ENCODE peak calls at places on chromosomes 6 and 20, in four cellular contexts. M, H, B and F are unnamed samples.

GRCh38 chr6:170049641-170050491 is 241.0 kb downstream of the DLL1 start:
- DNase-seq in H (no peak), M (no peak), B (no peak), F (no peak)

GRCh38 chr6:157106487-157106886 is 216.8 kb downstream of the TMEM242 start:
- DNase-seq in M (no peak), H (no peak), B (no peak), F (no peak)

GRCh38 chr20:62518911-62519310 is 43.1 kb upstream of the GATA5 start:
- DNase-seq in M (no peak), B (no peak), H (no peak), F (no peak)

GRCh38 chr20:54557836-54558590 is 82.6 kb downstream of the DOK5 start:
- DNase-seq in H (no peak), B (no peak), M (no peak), F (no peak)

GRCh38 chr20:62819494-62820174 is 2.8 kb downstream of the COL9A3 start:
- DNase-seq in M (no peak), H (no peak), B (no peak), F (no peak)

GRCh38 chr6:142746524-142746923 is 198.5 kb downstream of the HIVEP2 start:
- DNase-seq in M (no peak), B (peak), H (no peak), F (no peak)

GRCh38 chr6:42390228-42390934 is 61.3 kb downstream of the TRERF1 start:
- DNase-seq in B (no peak), H (no peak), M (no peak), F (no peak)

GRCh38 chr6:41759106-41759904 is 12.1 kb upstream of the PGC start:
- DNase-seq in B (no peak), H (no peak), M (no peak), F (no peak)

GRCh38 chr20:54995021-54995420 is 519.6 kb downstream of the DOK5 start:
- DNase-seq in M (no peak), H (no peak), B (no peak), F (no peak)

GRCh38 chr6:77883849-77884248 is 231.0 kb downstream of the MEI4 start:
- DNase-seq in H (no peak), M (no peak), B (no peak), F (no peak)

GRCh38 chr20:43352996-43353395 is 104.7 kb upstream of the SRSF6 start:
- DNase-seq in H (no peak), B (no peak), M (no peak), F (no peak)

GRCh38 chr6:124551711-124552233 is 410.5 kb upstream of the RNF217 start:
- DNase-seq in H (no peak), B (no peak), M (no peak), F (no peak)

GRCh38 chr6:35727935-35728662 is 8.7 kb upstream of the ARMC12 start:
- DNase-seq in H (no peak), M (no peak), B (peak), F (no peak)

GRCh38 chr20:45407067-45407745 is 883 bp upstream of the DBNDD2 start:
- DNase-seq in M (no peak), H (no peak), B (no peak), F (no peak)

GRCh38 chr20:32365560-32365959 is 7.4 kb downstream of the ASXL1 start:
- DNase-seq in H (no peak), M (no peak), B (no peak), F (no peak)

GRCh38 chr6:129568015-129568414 is 142.0 kb downstream of the ARHGAP18 start:
- DNase-seq in M (no peak), B (no peak), H (no peak), F (no peak)

GRCh38 chr6:29758761-29759160 is 35.5 kb downstream of the HLA-F start:
- DNase-seq in H (no peak), B (no peak), M (no peak), F (no peak)

GRCh38 chr6:106519460-106520394 is 109.6 kb downstream of the RTN4IP1 start:
- DNase-seq in H (peak), B (no peak), M (no peak), F (no peak)

GRCh38 chr6:13303668-13304017 is 24.7 kb downstream of the TBC1D7 start:
- DNase-seq in B (no peak), H (peak), M (no peak), F (no peak)

GRCh38 chr6:128098000-128098581 is 197.2 kb upstream of the THEMIS start:
- DNase-seq in H (no peak), B (no peak), M (no peak), F (no peak)

GRCh38 chr20:2162125-2162822 is 60.6 kb downstream of the STK35 start:
- DNase-seq in H (no peak), M (no peak), B (no peak), F (no peak)

GRCh38 chr6:11275598-11275997 is 43.1 kb upstream of the NEDD9 start:
- DNase-seq in B (peak), H (peak), M (no peak), F (no peak)

GRCh38 chr6:87671555-87672029 is 30.4 kb downstream of the AKIRIN2 start:
- DNase-seq in B (peak), M (no peak), H (no peak), F (no peak)

GRCh38 chr6:25889877-25890853 is 16.1 kb upstream of the SLC17A3 start:
- DNase-seq in M (no peak), H (no peak), B (peak), F (no peak)

GRCh38 chr6:138914701-138915100 is 73.4 kb downstream of the REPS1 start:
- DNase-seq in B (no peak), M (no peak), H (no peak), F (no peak)

GRCh38 chr6:138909511-138909910 is 78.5 kb downstream of the REPS1 start:
- DNase-seq in H (no peak), B (no peak), M (no peak), F (no peak)

GRCh38 chr6:138909975-138910374 is 78.1 kb downstream of the REPS1 start:
- DNase-seq in M (no peak), H (no peak), B (no peak), F (no peak)

GRCh38 chr6:138907167-138907566 is 80.9 kb downstream of the REPS1 start:
- DNase-seq in M (no peak), B (no peak), H (no peak), F (no peak)

DNA sequence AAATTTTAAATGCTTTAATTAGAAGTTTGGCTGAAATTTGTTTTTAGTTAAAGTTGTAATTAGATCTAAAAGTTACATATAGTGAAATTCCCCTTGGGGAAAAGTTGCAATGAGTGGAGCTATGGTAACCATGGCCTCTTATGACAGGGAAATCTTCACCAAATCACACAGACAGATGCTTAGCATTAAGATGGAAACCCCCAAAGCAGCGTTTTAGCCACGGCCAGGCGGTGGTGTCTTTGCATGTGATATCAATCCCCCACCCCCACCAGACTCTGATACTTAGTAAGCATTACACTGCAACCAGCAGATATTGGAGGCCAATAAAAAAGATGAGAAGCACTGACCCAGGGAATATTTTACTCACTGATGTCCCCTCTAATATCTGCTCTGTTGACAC is 75.7 kb downstream of the REPS1 start:
- DNase-seq in M (no peak), H (no peak), B (no peak), F (no peak)
- TF ChIP-seq ZNF274 in M (no peak), H (no peak), B (no peak), F (no peak)

GRCh38 chr20:58374906-58375760 is 13.9 kb upstream of the VAPB start:
- DNase-seq in B (no peak), H (no peak), M (peak), F (peak)

GRCh38 chr20:58377017-58377416 is 12.0 kb upstream of the VAPB start:
- DNase-seq in H (no peak), B (no peak), M (no peak), F (no peak)

GRCh38 chr20:58372836-58373235 is 16.2 kb upstream of the VAPB start:
- DNase-seq in M (no peak), H (no peak), B (no peak), F (no peak)

GRCh38 chr20:58375796-58376195 is 13.2 kb upstream of the VAPB start:
- DNase-seq in H (no peak), M (no peak), B (no peak), F (no peak)

GRCh38 chr20:58374027-58374850 is 14.8 kb upstream of the VAPB start:
- DNase-seq in H (no peak), M (no peak), B (peak), F (no peak)
- TF ChIP-seq SUZ12 in H (no peak), M (no peak), B (no peak), F (no peak)

GRCh38 chr20:17137692-17138091 is 89.1 kb upstream of the PCSK2 start:
- DNase-seq in M (no peak), H (no peak), B (no peak), F (no peak)

GRCh38 chr20:17140894-17141293 is 85.9 kb upstream of the PCSK2 start:
- DNase-seq in B (no peak), M (no peak), H (no peak), F (no peak)

GRCh38 chr20:17138237-17138636 is 88.6 kb upstream of the PCSK2 start:
- DNase-seq in B (no peak), M (no peak), H (no peak), F (no peak)

DNA sequence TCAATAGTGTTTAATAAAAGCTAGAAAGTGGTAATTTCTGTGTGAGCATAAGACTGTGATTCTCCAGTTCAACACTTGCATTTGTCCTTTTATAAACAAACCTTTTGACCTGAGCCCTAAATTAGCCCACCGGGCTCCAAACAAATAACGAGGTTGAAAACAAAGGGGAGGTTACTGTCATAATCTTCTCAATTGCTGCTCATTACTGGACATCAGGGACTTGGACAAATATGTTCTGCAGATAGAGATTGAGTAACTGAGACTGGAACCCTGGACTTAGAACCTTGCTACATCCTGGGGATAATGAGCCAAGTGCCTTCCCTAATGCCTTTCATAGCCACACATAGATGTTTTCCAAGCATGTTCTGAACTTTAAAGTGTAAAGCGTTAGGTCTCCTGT is 84.2 kb upstream of the PCSK2 start:
- DNase-seq in M (no peak), H (no peak), B (peak), F (no peak)
- TF ChIP-seq ZNF274 in M (no peak), H (no peak), B (no peak), F (no peak)

GRCh38 chr6:46486186-46486585 is 5.1 kb downstream of the RCAN2 start:
- DNase-seq in B (peak), M (no peak), H (no peak), F (no peak)

GRCh38 chr6:46491201-46491788 is at the start of gene RCAN2:
- DNase-seq in H (no peak), B (peak), M (peak), F (peak)

GRCh38 chr6:46491789-46492547 is 719 bp upstream of the RCAN2 start:
- DNase-seq in H (no peak), B (peak), M (no peak), F (no peak)

DNA sequence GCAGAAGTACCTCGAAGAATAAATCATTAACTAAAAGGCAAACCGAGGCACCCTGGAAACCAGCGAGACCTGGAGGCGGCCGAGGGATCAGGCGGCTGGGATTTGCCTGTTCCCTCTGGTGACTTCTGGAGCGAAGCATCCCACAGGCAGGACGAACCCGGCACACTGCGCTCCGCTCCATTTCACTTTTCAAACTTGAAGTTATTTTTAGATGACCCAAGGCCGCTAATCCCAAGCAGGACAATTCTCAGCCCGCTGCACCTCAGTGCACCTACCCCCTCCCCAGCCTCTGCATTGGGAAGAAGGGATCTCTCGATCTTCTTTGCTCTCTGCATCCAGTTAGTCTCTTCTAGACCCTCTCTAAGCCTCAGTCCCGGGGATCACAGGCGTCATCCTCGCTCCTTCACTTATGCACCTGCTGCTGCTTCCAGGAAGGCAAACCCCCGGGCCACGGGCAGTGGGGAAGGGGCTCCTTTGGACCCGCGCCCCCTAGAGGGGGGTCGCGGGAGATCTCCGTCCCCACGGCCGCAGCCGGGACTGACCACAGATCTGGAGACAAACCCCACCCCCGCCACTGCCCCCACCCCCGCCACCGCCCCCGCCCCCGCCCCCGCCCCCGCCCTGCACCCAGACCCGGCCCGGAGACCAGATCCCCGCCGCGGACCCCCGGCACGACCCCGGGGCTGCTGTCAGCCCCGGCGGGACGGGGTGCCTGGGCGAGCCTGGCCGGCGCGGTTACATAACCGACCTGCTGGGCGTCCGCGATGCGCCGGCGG is 636 bp downstream of the RCAN2 start:
- DNase-seq in M (no peak), B (no peak), H (no peak), F (no peak)
- TF ChIP-seq SUZ12 in M (no peak), B (no peak), H (peak), F (no peak)

GRCh38 chr6:83429857-83430605 is 820 bp downstream of the ME1 start:
- DNase-seq in H (no peak), M (no peak), B (no peak), F (no peak)
- TF ChIP-seq ZNF274 in H (no peak), M (no peak), B (no peak), F (no peak)

GRCh38 chr6:44731485-44732095 is 344.1 kb downstream of the CDC5L start:
- DNase-seq in M (no peak), B (no peak), H (no peak), F (no peak)

GRCh38 chr6:44730771-44731391 is 343.4 kb downstream of the CDC5L start:
- DNase-seq in H (no peak), M (no peak), B (no peak), F (no peak)

GRCh38 chr6:44733146-44733545 is 345.6 kb downstream of the CDC5L start:
- DNase-seq in M (no peak), H (no peak), B (no peak), F (no peak)

GRCh38 chr6:44733868-44734267 is 346.4 kb downstream of the CDC5L start:
- DNase-seq in M (no peak), H (no peak), B (no peak), F (no peak)

GRCh38 chr6:44732243-44732642 is 344.7 kb downstream of the CDC5L start:
- DNase-seq in B (no peak), H (no peak), M (no peak), F (no peak)
- TF ChIP-seq SUZ12 in B (no peak), H (no peak), M (no peak), F (no peak)

GRCh38 chr6:123393333-123393732 is 243.4 kb downstream of the TRDN start:
- DNase-seq in B (peak), M (no peak), H (no peak), F (no peak)
- TF ChIP-seq ZNF274 in B (no peak), M (no peak), H (no peak), F (no peak)

DNA sequence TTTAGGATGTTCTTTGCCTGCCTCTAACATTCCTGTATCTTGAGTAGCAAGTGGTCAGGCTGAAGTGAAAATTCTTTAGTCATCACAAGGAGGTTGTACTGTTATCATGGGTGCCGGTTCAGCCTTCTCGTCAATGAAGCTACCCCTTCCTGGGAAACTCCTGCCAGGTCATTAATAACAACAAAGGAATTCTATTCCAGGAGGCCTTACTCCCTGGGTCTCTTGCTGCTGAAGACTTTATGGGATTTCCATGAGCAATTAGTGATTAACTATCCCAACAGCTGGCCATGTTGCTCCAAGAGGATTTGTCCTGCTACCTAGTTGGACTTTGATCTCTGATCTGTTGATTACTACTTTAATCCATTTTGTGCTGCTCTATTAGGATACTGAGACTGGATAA is 62.7 kb upstream of the ELOVL5 start:
- DNase-seq in M (no peak), B (no peak), H (no peak), F (no peak)
- TF ChIP-seq SUZ12 in M (no peak), B (no peak), H (no peak), F (no peak)

GRCh38 chr6:144152334-144152900 is 2.1 kb downstream of the STX11 start:
- DNase-seq in M (no peak), B (no peak), H (no peak), F (no peak)
- TF ChIP-seq ZNF274 in M (no peak), B (no peak), H (no peak), F (no peak)

GRCh38 chr6:7974932-7975763 is 64.6 kb upstream of the TXNDC5 start:
- DNase-seq in H (no peak), B (peak), M (no peak), F (no peak)

GRCh38 chr6:7973603-7974002 is 63.0 kb upstream of the TXNDC5 start:
- DNase-seq in H (no peak), M (no peak), B (peak), F (no peak)

GRCh38 chr6:7976485-7977010 is 66.0 kb upstream of the TXNDC5 start:
- DNase-seq in M (no peak), H (no peak), B (no peak), F (no peak)

GRCh38 chr6:7974553-7974931 is 64.0 kb upstream of the TXNDC5 start:
- DNase-seq in H (no peak), B (no peak), M (no peak), F (no peak)

GRCh38 chr6:7975764-7976146 is 65.2 kb upstream of the TXNDC5 start:
- DNase-seq in M (no peak), B (peak), H (no peak), F (no peak)
- TF ChIP-seq SUZ12 in M (no peak), B (no peak), H (no peak), F (no peak)